ENCODE peak calls at places on chromosome 13, in four cellular contexts. One of them, this sample, is unnamed.

GRCh38 chr13:114211446-114211845 is 23.3 kb upstream of the CDC16 start:
- DNase-seq in heart right ventricle: no peak
- DNase-seq in NCI-H524: no peak
- DNase-seq in hypothalamus: no peak
- DNase-seq in this sample: no peak

GRCh38 chr13:87331178-87331577 is 340.0 kb upstream of the SLITRK5 start:
- DNase-seq in heart right ventricle: peak; percentile 17
- DNase-seq in NCI-H524: no peak
- DNase-seq in hypothalamus: no peak
- DNase-seq in this sample: no peak

GRCh38 chr13:97468331-97468730 is 34.4 kb downstream of the RAP2A start:
- DNase-seq in heart right ventricle: no peak
- DNase-seq in NCI-H524: no peak
- DNase-seq in hypothalamus: no peak
- DNase-seq in this sample: peak; percentile 1

GRCh38 chr13:112220296-112220875 is 153.4 kb downstream of the SOX1 start:
- DNase-seq in heart right ventricle: no peak
- DNase-seq in NCI-H524: no peak
- DNase-seq in hypothalamus: no peak
- DNase-seq in this sample: no peak

GRCh38 chr13:35531551-35531950 is 55.1 kb upstream of the MAB21L1 start:
- DNase-seq in heart right ventricle: no peak
- DNase-seq in NCI-H524: peak; percentile 25
- DNase-seq in hypothalamus: no peak
- DNase-seq in this sample: no peak

GRCh38 chr13:68940049-68940448 is 1167.6 kb upstream of the ATXN8OS start:
- DNase-seq in heart right ventricle: no peak
- DNase-seq in NCI-H524: no peak
- DNase-seq in hypothalamus: no peak
- DNase-seq in this sample: no peak

GRCh38 chr13:41267106-41267505 is 3.7 kb upstream of the MTRF1 start:
- DNase-seq in heart right ventricle: no peak
- DNase-seq in NCI-H524: no peak
- DNase-seq in hypothalamus: no peak
- DNase-seq in this sample: no peak

GRCh38 chr13:95191821-95192220 is 109.4 kb downstream of the ABCC4 start:
- DNase-seq in heart right ventricle: peak; percentile 79
- DNase-seq in NCI-H524: peak; percentile 54
- DNase-seq in hypothalamus: peak; percentile 35
- DNase-seq in this sample: peak; percentile 22

GRCh38 chr13:29165840-29166239 is 345.7 kb downstream of the MTUS2 start:
- DNase-seq in heart right ventricle: no peak
- DNase-seq in NCI-H524: no peak
- DNase-seq in hypothalamus: no peak
- DNase-seq in this sample: no peak

GRCh38 chr13:110455941-110456340 is 105.6 kb downstream of the RAB20 start:
- DNase-seq in heart right ventricle: peak; percentile 64
- DNase-seq in NCI-H524: peak; percentile 82
- DNase-seq in hypothalamus: peak; percentile 46
- DNase-seq in this sample: peak; percentile 60

GRCh38 chr13:79307866-79308298 is 98.2 kb downstream of the RBM26 start:
- DNase-seq in heart right ventricle: no peak
- DNase-seq in NCI-H524: no peak
- DNase-seq in hypothalamus: no peak
- DNase-seq in this sample: no peak

GRCh38 chr13:80082396-80083096 is 258.4 kb downstream of the SPRY2 start:
- DNase-seq in heart right ventricle: no peak
- DNase-seq in NCI-H524: no peak
- DNase-seq in hypothalamus: no peak
- DNase-seq in this sample: no peak

GRCh38 chr13:110869805-110870706 is 44.8 kb downstream of the ANKRD10 start:
- DNase-seq in heart right ventricle: peak; percentile 64
- DNase-seq in NCI-H524: peak; percentile 22
- DNase-seq in hypothalamus: no peak
- DNase-seq in this sample: no peak

GRCh38 chr13:113082198-113083021 is 23.2 kb upstream of the F7 start:
- DNase-seq in heart right ventricle: no peak
- DNase-seq in NCI-H524: no peak
- DNase-seq in hypothalamus: no peak
- DNase-seq in this sample: no peak

GRCh38 chr13:58025821-58026220 is 394.3 kb downstream of the PCDH17 start:
- DNase-seq in heart right ventricle: no peak
- DNase-seq in NCI-H524: no peak
- DNase-seq in hypothalamus: no peak
- DNase-seq in this sample: no peak

GRCh38 chr13:33204130-33204927 is 81.2 kb downstream of the STARD13 start:
- DNase-seq in heart right ventricle: peak; percentile 50
- DNase-seq in NCI-H524: no peak
- DNase-seq in hypothalamus: no peak
- DNase-seq in this sample: no peak

GRCh38 chr13:73364706-73365105 is 305.9 kb downstream of the KLF5 start:
- DNase-seq in heart right ventricle: no peak
- DNase-seq in NCI-H524: no peak
- DNase-seq in hypothalamus: no peak
- DNase-seq in this sample: no peak

This sample was measured in DMS 273 treated with DMSO at 0.1 percent for 48 hours.